ENCODE peak calls at places on chromosomes 3 and 15, in four cellular contexts. S, J, N and I are unnamed samples.

GRCh38 chr15:95086543-95087252 is 855.3 kb downstream of the MCTP2 start:
- DNase-seq in S (no peak), J (no peak), N (peak), I (no peak)

GRCh38 chr3:86990734-86991481 is at the start of gene VGLL3:
- DNase-seq in S (no peak), J (no peak), N (peak), I (peak)

GRCh38 chr3:101117981-101118380 is 124.8 kb upstream of the ABI3BP start:
- DNase-seq in N (peak), J (no peak), S (no peak), I (no peak)

GRCh38 chr3:172099495-172099808 is 60.1 kb downstream of the FNDC3B start:
- DNase-seq in S (no peak), J (no peak), N (no peak), I (no peak)

GRCh38 chr15:28978661-28979060 is 92.9 kb downstream of the APBA2 start:
- DNase-seq in J (no peak), N (no peak), S (no peak), I (no peak)

GRCh38 chr15:92869263-92869940 is 30.7 kb upstream of the CHD2 start:
- DNase-seq in S (no peak), N (peak), J (no peak), I (no peak)

GRCh38 chr3:32440481-32441350 is 49.1 kb downstream of the CMTM7 start:
- DNase-seq in J (no peak), N (no peak), S (no peak), I (peak)

GRCh38 chr15:100925480-100925879 is 6.3 kb downstream of the LRRK1 start:
- DNase-seq in N (no peak), S (no peak), J (no peak), I (no peak)

GRCh38 chr3:73298243-73299183 is 237.1 kb downstream of the EBLN2 start:
- DNase-seq in J (no peak), N (no peak), S (no peak), I (no peak)

GRCh38 chr15:35549567-35549966 is 3.6 kb upstream of the DPH6 start:
- DNase-seq in N (no peak), J (no peak), S (no peak), I (no peak)

GRCh38 chr3:16335364-16335763 is 70.4 kb downstream of the OXNAD1 start:
- DNase-seq in N (no peak), S (no peak), J (no peak), I (no peak)

GRCh38 chr15:66369773-66370651 is 13.5 kb upstream of the TIPIN start:
- DNase-seq in N (peak), J (peak), S (peak), I (no peak)

GRCh38 chr3:194976813-194977322 is 291.2 kb downstream of the FAM43A start:
- DNase-seq in S (no peak), J (no peak), N (no peak), I (no peak)

GRCh38 chr15:45105586-45105985 is 8.4 kb downstream of the DUOX2 start:
- DNase-seq in S (no peak), J (no peak), N (no peak), I (no peak)

GRCh38 chr3:16377196-16377595 is 112.2 kb downstream of the OXNAD1 start:
- DNase-seq in N (no peak), J (peak), S (no peak), I (no peak)

GRCh38 chr3:30626443-30627181 is 20.2 kb downstream of the TGFBR2 start:
- DNase-seq in J (no peak), S (no peak), N (peak), I (no peak)

GRCh38 chr3:31226331-31226730 is 306.4 kb upstream of the STT3B start:
- DNase-seq in J (no peak), N (no peak), S (no peak), I (no peak)

GRCh38 chr15:45205192-45205591 is 17.4 kb upstream of the SHF start:
- DNase-seq in S (peak), J (peak), N (peak), I (peak)

GRCh38 chr15:89019436-89019835 is 68.8 kb upstream of the ABHD2 start:
- DNase-seq in S (no peak), J (no peak), N (no peak), I (no peak)

GRCh38 chr15:76328106-76328696 is 8.4 kb upstream of the ISL2 start:
- DNase-seq in S (no peak), J (no peak), N (no peak), I (no peak)

GRCh38 chr15:76330281-76330680 is 6.3 kb upstream of the ISL2 start:
- DNase-seq in S (peak), N (peak), J (no peak), I (peak)

GRCh38 chr15:76325704-76326103 is 10.9 kb upstream of the ISL2 start:
- DNase-seq in S (no peak), J (no peak), N (no peak), I (no peak)

GRCh38 chr15:76328962-76329361 is 7.6 kb upstream of the ISL2 start:
- DNase-seq in S (no peak), N (peak), J (no peak), I (no peak)

GRCh38 chr15:76327191-76328105 is 9.1 kb upstream of the ISL2 start:
- DNase-seq in N (peak), J (no peak), S (no peak), I (no peak)
- TF ChIP-seq CHD1 in N (no peak), J (no peak), S (no peak), I (no peak)

GRCh38 chr3:127034195-127034989 is 51.5 kb downstream of the PLXNA1 start:
- DNase-seq in N (no peak), J (no peak), S (no peak), I (no peak)

GRCh38 chr3:127032296-127032990 is 49.5 kb downstream of the PLXNA1 start:
- DNase-seq in S (no peak), N (no peak), J (no peak), I (no peak)

GRCh38 chr3:127033171-127033570 is 50.3 kb downstream of the PLXNA1 start:
- DNase-seq in S (no peak), N (no peak), J (no peak), I (no peak)

GRCh38 chr3:127034990-127035652 is 52.2 kb downstream of the PLXNA1 start:
- DNase-seq in N (no peak), J (no peak), S (no peak), I (no peak)

GRCh38 chr3:127033786-127034185 is 50.9 kb downstream of the PLXNA1 start:
- DNase-seq in S (no peak), N (no peak), J (no peak), I (no peak)
- TF ChIP-seq USF2 in S (no peak), N (no peak), J (no peak), I (no peak)

GRCh38 chr3:160665231-160665630 is 11.7 kb upstream of the ARL14 start:
- DNase-seq in N (no peak), J (no peak), S (no peak), I (no peak)

GRCh38 chr3:160665784-160666526 is 11.0 kb upstream of the ARL14 start:
- DNase-seq in S (no peak), J (peak), N (peak), I (no peak)

GRCh38 chr3:160667452-160667851 is 9.5 kb upstream of the ARL14 start:
- DNase-seq in S (no peak), J (no peak), N (peak), I (no peak)

GRCh38 chr3:160671231-160671630 is 5.7 kb upstream of the ARL14 start:
- DNase-seq in N (peak), J (peak), S (no peak), I (no peak)

GRCh38 chr3:160668454-160668853 is 8.5 kb upstream of the ARL14 start:
- DNase-seq in J (no peak), S (no peak), N (no peak), I (no peak)
- TF ChIP-seq CHD1 in J (no peak), S (no peak), N (no peak), I (no peak)

DNA sequence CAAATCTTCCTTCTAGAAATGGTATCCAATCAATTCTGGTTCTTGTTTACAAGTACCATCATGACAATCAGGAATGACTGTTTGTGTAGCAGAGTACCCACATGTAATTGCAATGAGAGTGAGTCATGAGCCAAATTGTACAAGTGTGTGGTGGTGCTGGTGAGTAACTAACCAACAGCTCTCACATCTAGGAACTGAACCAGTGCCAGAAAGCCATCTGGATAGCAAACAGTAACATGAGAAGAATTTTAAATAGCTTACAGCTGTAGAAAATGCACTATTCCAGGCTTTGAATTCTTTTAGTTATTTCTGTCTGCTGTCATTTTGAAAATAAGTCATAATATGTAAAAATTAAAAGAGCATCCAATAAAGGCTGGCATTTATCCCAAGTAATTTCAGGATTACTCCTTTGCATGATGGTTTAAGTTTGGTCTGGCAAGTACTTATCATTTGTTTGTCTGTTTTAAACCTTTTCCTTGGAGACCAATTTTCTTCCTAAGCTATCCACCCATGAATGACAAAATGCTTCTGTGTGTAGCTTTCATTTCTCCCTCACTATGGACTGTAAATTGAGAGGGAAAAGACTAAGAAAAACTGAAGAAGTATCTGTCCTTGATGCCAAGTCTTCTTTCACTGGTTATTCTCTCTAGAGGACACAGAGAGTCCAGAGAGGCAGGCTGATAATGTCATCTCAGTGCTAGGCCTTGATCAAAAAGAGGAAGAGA is 60.0 kb downstream of the PIK3CB start:
- DNase-seq in J (no peak), N (peak), S (peak), I (no peak)
- TF ChIP-seq USF2 in J (no peak), N (no peak), S (no peak), I (no peak)

DNA sequence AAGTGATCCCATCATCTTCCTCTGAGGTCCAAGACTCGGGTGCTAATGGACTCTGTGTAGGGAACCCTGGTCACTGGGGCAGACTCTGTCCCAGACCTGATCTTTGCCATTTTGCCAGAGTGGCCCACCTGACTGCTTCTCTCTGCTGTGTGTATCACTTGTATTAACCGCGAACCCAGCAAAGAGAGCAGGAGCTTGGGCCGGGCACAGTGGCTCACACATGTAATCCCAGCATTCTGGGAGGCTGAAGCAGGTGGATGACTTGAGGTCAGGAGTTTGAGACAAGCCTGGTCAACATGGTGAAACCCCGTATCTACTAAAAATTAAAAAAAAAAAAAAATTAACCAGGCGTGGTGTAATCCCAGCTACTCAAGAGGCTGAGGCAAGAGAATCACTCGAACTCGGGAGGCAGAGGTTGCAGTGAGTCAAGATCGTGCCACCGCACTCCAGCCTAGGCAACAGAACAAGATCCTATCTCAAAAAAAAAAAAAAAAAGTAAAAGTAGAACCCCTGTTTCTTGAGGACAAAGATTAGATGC is 32.9 kb upstream of the CYP11A1 start:
- DNase-seq in J (no peak), S (no peak), N (no peak), I (no peak)
- TF ChIP-seq CHD1 in J (no peak), S (no peak), N (no peak), I (no peak)

GRCh38 chr3:23811919-23812318 is 6.2 kb downstream of the UBE2E1 start:
- DNase-seq in S (no peak), N (no peak), J (no peak), I (no peak)
- TF ChIP-seq USF2 in S (no peak), N (no peak), J (no peak), I (no peak)

GRCh38 chr3:129623447-129624118 is 17.1 kb upstream of the PLXND1 start:
- DNase-seq in S (no peak), N (no peak), J (no peak), I (no peak)
- TF ChIP-seq CHD1 in S (no peak), N (no peak), J (no peak), I (no peak)